ENCODE peak calls at places on chromosomes 1 and 21, in seven cellular contexts. J is SK-N-SH, I is HCT116, V is GM12878, U is K562, R is HepG2, O is H1. K is an unnamed sample.

GRCh38 chr1:39729030-39729429 is 9.7 kb upstream of the PPIE start:
- DNase-seq in J (no peak), I (no peak), V (no peak), U (no peak), R (no peak), O (no peak), K (no peak)

GRCh38 chr1:89609781-89610456 is 23.0 kb upstream of the LRRC8C start:
- DNase-seq in J (no peak), I (no peak), V (no peak), U (no peak), R (peak), O (no peak), K (no peak)

GRCh38 chr1:179929955-179930798 is 24.4 kb upstream of the CEP350 start:
- DNase-seq in J (no peak), I (no peak), V (no peak), U (peak), R (peak), O (no peak), K (no peak)

GRCh38 chr1:219173758-219174671 is at the start of gene LYPLAL1:
- DNase-seq in J (peak), I (peak), V (peak), U (peak), R (peak), O (peak), K (peak)

GRCh38 chr1:26537951-26538352 is 8.4 kb downstream of the RPS6KA1 start:
- DNase-seq in J (no peak), I (no peak), V (no peak), U (peak), R (peak), O (no peak), K (peak)

GRCh38 chr1:201353186-201353940 is 24.1 kb downstream of the TNNT2 start:
- DNase-seq in J (no peak), I (no peak), V (no peak), U (no peak), R (no peak), O (no peak), K (peak)

GRCh38 chr1:207218512-207219352 is 102.7 kb upstream of the CD55 start:
- DNase-seq in J (no peak), I (no peak), V (no peak), U (no peak), R (no peak), O (no peak), K (peak)

GRCh38 chr1:69123486-69123885 is 444.2 kb upstream of the LRRC7 start:
- DNase-seq in J (no peak), I (no peak), V (no peak), U (no peak), R (no peak), O (no peak), K (no peak)

GRCh38 chr1:17700363-17700762 is 54.8 kb upstream of the ACTL8 start:
- DNase-seq in J (no peak), I (no peak), V (no peak), U (no peak), R (no peak), O (no peak), K (no peak)

GRCh38 chr21:29152936-29153335 is 22.5 kb downstream of the MAP3K7CL start:
- DNase-seq in J (no peak), I (no peak), V (no peak), U (no peak), R (no peak), O (no peak), K (no peak)

GRCh38 chr1:13228343-13228781 is 2.4 kb upstream of the PRAMEF18 start:
- DNase-seq in J (no peak), I (peak), V (no peak), U (peak), R (no peak), O (no peak), K (no peak)

GRCh38 chr1:209202826-209203439 is 380.6 kb upstream of the CAMK1G start:
- DNase-seq in J (peak), I (peak), V (no peak), U (peak), R (peak), O (no peak), K (peak)

GRCh38 chr21:25885880-25886279 is 151.1 kb downstream of the GABPA start:
- DNase-seq in J (no peak), I (no peak), V (no peak), U (no peak), R (peak), O (no peak), K (no peak)

GRCh38 chr21:38179504-38179900 is 77.3 kb upstream of the KCNJ15 start:
- DNase-seq in J (no peak), I (no peak), V (no peak), U (no peak), R (no peak), O (no peak), K (no peak)

GRCh38 chr21:45257673-45258341 is 29.9 kb downstream of the POFUT2 start:
- DNase-seq in J (peak), I (no peak), V (no peak), U (no peak), R (no peak), O (no peak), K (no peak)

GRCh38 chr1:63981408-63981773 is 207.6 kb downstream of the ROR1 start:
- DNase-seq in J (no peak), I (no peak), V (no peak), U (no peak), R (no peak), O (no peak), K (no peak)

GRCh38 chr1:181129771-181130606 is 41.5 kb downstream of the IER5 start:
- DNase-seq in J (no peak), I (no peak), V (no peak), U (peak), R (no peak), O (no peak), K (no peak)

GRCh38 chr21:41948901-41949300 is 4.9 kb downstream of the C2CD2 start:
- DNase-seq in J (no peak), I (no peak), V (no peak), U (no peak), R (no peak), O (no peak), K (no peak)

GRCh38 chr1:166905136-166905535 is 29.1 kb upstream of the TADA1 start:
- DNase-seq in J (no peak), I (no peak), V (no peak), U (no peak), R (no peak), O (no peak), K (no peak)

GRCh38 chr1:23593042-23593521 is 33.8 kb upstream of the ID3 start:
- DNase-seq in J (no peak), I (no peak), V (no peak), U (no peak), R (no peak), O (no peak), K (no peak)

GRCh38 chr1:72178266-72178665 is 104.1 kb downstream of the NEGR1 start:
- DNase-seq in J (no peak), I (no peak), V (no peak), U (no peak), R (no peak), O (no peak), K (no peak)

GRCh38 chr21:42282021-42282420 is 33.2 kb downstream of the TFF3 start:
- DNase-seq in J (no peak), I (no peak), V (no peak), U (no peak), R (no peak), O (no peak), K (no peak)

GRCh38 chr1:159594581-159594980 is 7.0 kb downstream of the APCS start:
- DNase-seq in J (no peak), I (no peak), V (no peak), U (no peak), R (no peak), O (no peak), K (no peak)

GRCh38 chr1:14570514-14570913 is 28.0 kb upstream of the KAZN start:
- DNase-seq in J (no peak), I (no peak), V (no peak), U (no peak), R (no peak), O (no peak), K (no peak)
- TF ChIP-seq JUND in J (no peak), I (no peak), V (no peak), U (no peak), R (no peak), O (no peak), K (no peak)

DNA sequence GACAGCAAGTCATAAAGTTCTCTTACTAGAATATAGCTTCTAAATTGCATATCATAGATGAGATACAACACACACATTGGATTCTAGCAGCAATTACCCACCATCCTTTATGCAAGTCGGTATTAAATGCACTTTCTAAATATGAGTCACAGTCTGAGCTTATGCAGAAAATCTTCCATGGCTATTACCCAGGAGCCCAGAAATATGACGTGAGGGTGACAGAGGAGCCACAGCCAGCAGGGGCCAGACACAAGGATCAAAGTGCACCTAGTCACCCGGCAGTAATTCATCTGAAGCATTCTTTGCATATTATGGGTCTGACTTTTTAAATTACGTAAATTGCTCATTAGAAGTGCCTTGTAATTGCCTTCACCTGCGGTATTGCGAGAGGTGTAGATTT is 470.2 kb upstream of the VAMP3 start:
- DNase-seq in J (no peak), I (peak), V (no peak), U (no peak), R (peak), O (no peak), K (no peak)
- TF ChIP-seq JUND in J (peak), I (peak), V (no peak), U (no peak), R (no peak), O (no peak), K (no peak)

GRCh38 chr1:151492120-151492519 is 19.1 kb upstream of the CGN start:
- DNase-seq in J (no peak), I (no peak), V (no peak), U (peak), R (no peak), O (no peak), K (no peak)

GRCh38 chr1:151491641-151492040 is 19.5 kb upstream of the CGN start:
- DNase-seq in J (no peak), I (no peak), V (no peak), U (no peak), R (no peak), O (no peak), K (no peak)

GRCh38 chr1:151495316-151495715 is 15.9 kb upstream of the CGN start:
- DNase-seq in J (no peak), I (no peak), V (no peak), U (no peak), R (no peak), O (no peak), K (no peak)

GRCh38 chr1:151493042-151493441 is 18.1 kb upstream of the CGN start:
- DNase-seq in J (no peak), I (no peak), V (no peak), U (no peak), R (no peak), O (no peak), K (no peak)

GRCh38 chr1:151494741-151495281 is 16.4 kb upstream of the CGN start:
- DNase-seq in J (no peak), I (peak), V (no peak), U (no peak), R (peak), O (no peak), K (no peak)
- TF ChIP-seq JUND in J (peak), I (peak), V (peak), U (peak), R (no peak), O (no peak), K (no peak)

GRCh38 chr1:93701619-93702018 is 20.0 kb upstream of the BCAR3 start:
- DNase-seq in J (peak), I (peak), V (no peak), U (no peak), R (peak), O (peak), K (no peak)

GRCh38 chr1:93702828-93703183 is 21.2 kb upstream of the BCAR3 start:
- DNase-seq in J (no peak), I (no peak), V (no peak), U (no peak), R (no peak), O (no peak), K (no peak)

GRCh38 chr1:93704063-93704462 is 22.4 kb upstream of the BCAR3 start:
- DNase-seq in J (no peak), I (no peak), V (peak), U (no peak), R (no peak), O (no peak), K (no peak)

GRCh38 chr1:93702102-93702827 is 20.6 kb upstream of the BCAR3 start:
- DNase-seq in J (peak), I (no peak), V (no peak), U (no peak), R (no peak), O (no peak), K (no peak)

GRCh38 chr1:93703649-93704048 is 22.0 kb upstream of the BCAR3 start:
- DNase-seq in J (no peak), I (no peak), V (no peak), U (peak), R (peak), O (no peak), K (no peak)
- TF ChIP-seq JUND in J (peak), I (no peak), V (no peak), U (no peak), R (no peak), O (no peak), K (no peak)

GRCh38 chr1:165353731-165354671 is 2.5 kb downstream of the LMX1A start:
- DNase-seq in J (no peak), I (no peak), V (no peak), U (no peak), R (no peak), O (no peak), K (no peak)
- TF ChIP-seq JUND in J (no peak), I (no peak), V (no peak), U (no peak), R (no peak), O (no peak), K (no peak)

DNA sequence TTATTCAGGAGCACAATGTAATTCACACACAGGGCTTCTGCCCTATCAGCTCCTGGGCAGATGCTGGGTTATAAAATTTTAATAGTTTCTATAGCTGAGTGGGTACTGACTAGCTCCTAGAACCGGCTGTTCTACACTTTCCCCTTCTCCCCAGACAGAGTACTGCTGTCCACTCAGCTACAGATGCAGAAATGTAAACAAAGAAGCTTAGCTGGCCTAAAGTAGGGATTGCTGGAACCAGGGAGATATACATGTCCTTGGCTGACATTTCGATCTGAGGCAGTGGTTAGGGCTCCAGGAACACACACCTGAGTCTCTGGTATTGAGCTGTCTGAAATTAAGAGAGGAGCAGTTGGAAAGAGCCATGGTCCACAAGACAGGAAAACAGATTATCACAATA is 211.5 kb upstream of the USP24 start:
- DNase-seq in J (no peak), I (no peak), V (no peak), U (no peak), R (no peak), O (no peak), K (no peak)
- TF ChIP-seq JUND in J (no peak), I (no peak), V (no peak), U (no peak), R (no peak), O (no peak), K (no peak)